ENCODE peak calls at places on chromosomes 2 and 18, in nine cellular contexts. One of them, this sample, is unnamed.

GRCh38 chr2:206176886-206177285 is 17.2 kb downstream of the EEF1B2 start:
- DNase-seq in stomach: no peak
- DNase-seq in A549: no peak
- DNase-seq in tibial nerve: no peak
- DNase-seq in H1: no peak
- DNase-seq in SK-N-SH: no peak
- DNase-seq in HepG2: no peak
- DNase-seq in sigmoid colon: no peak
- DNase-seq in transverse colon: no peak
- DNase-seq in this sample: no peak

GRCh38 chr2:156319811-156320490 is 12.6 kb downstream of the NR4A2 start:
- DNase-seq in stomach: peak
- DNase-seq in A549: no peak
- DNase-seq in tibial nerve: peak
- DNase-seq in H1: peak
- DNase-seq in SK-N-SH: peak
- DNase-seq in HepG2: no peak
- DNase-seq in sigmoid colon: peak
- DNase-seq in transverse colon: peak
- DNase-seq in this sample: no peak

GRCh38 chr18:66317243-66318090 is 286.4 kb downstream of the CDH19 start:
- DNase-seq in stomach: no peak
- DNase-seq in A549: no peak
- DNase-seq in tibial nerve: no peak
- DNase-seq in H1: no peak
- DNase-seq in SK-N-SH: no peak
- DNase-seq in HepG2: no peak
- DNase-seq in sigmoid colon: no peak
- DNase-seq in transverse colon: no peak
- DNase-seq in this sample: no peak

GRCh38 chr2:146807568-146808168 is 1037.2 kb upstream of the ACVR2A start:
- DNase-seq in stomach: no peak
- DNase-seq in A549: no peak
- DNase-seq in tibial nerve: no peak
- DNase-seq in H1: no peak
- DNase-seq in SK-N-SH: no peak
- DNase-seq in HepG2: no peak
- DNase-seq in sigmoid colon: peak
- DNase-seq in transverse colon: no peak
- DNase-seq in this sample: no peak

GRCh38 chr2:4884117-4884571 is 808.0 kb upstream of the SOX11 start:
- DNase-seq in stomach: no peak
- DNase-seq in A549: no peak
- DNase-seq in tibial nerve: no peak
- DNase-seq in H1: no peak
- DNase-seq in SK-N-SH: no peak
- DNase-seq in HepG2: no peak
- DNase-seq in sigmoid colon: no peak
- DNase-seq in transverse colon: no peak
- DNase-seq in this sample: no peak

GRCh38 chr2:127000937-127001336 is 102.2 kb downstream of the TEX51 start:
- DNase-seq in stomach: no peak
- DNase-seq in A549: no peak
- DNase-seq in tibial nerve: no peak
- DNase-seq in H1: no peak
- DNase-seq in SK-N-SH: no peak
- DNase-seq in HepG2: no peak
- DNase-seq in sigmoid colon: no peak
- DNase-seq in transverse colon: no peak
- DNase-seq in this sample: no peak

GRCh38 chr2:199477277-199477834 is 19.6 kb upstream of the SATB2 start:
- DNase-seq in stomach: no peak
- DNase-seq in A549: no peak
- DNase-seq in tibial nerve: no peak
- DNase-seq in H1: peak
- DNase-seq in SK-N-SH: no peak
- DNase-seq in HepG2: no peak
- DNase-seq in sigmoid colon: no peak
- DNase-seq in transverse colon: peak
- DNase-seq in this sample: no peak

GRCh38 chr2:118371500-118371899 is 283.2 kb downstream of the INSIG2 start:
- DNase-seq in stomach: no peak
- DNase-seq in A549: peak
- DNase-seq in tibial nerve: no peak
- DNase-seq in H1: peak
- DNase-seq in SK-N-SH: peak
- DNase-seq in HepG2: peak
- DNase-seq in sigmoid colon: no peak
- DNase-seq in transverse colon: no peak
- DNase-seq in this sample: no peak

GRCh38 chr2:16128746-16129610 is 188.6 kb downstream of the MYCN start:
- DNase-seq in stomach: no peak
- DNase-seq in A549: no peak
- DNase-seq in tibial nerve: no peak
- DNase-seq in H1: peak
- DNase-seq in SK-N-SH: no peak
- DNase-seq in HepG2: no peak
- DNase-seq in sigmoid colon: no peak
- DNase-seq in transverse colon: no peak
- DNase-seq in this sample: no peak

GRCh38 chr2:6183231-6183630 is 491.0 kb downstream of the SOX11 start:
- DNase-seq in stomach: peak
- DNase-seq in A549: no peak
- DNase-seq in tibial nerve: no peak
- DNase-seq in H1: no peak
- DNase-seq in SK-N-SH: no peak
- DNase-seq in HepG2: no peak
- DNase-seq in sigmoid colon: no peak
- DNase-seq in transverse colon: no peak
- DNase-seq in this sample: no peak

GRCh38 chr2:28327963-28328922 is 64.4 kb upstream of the FOSL2 start:
- DNase-seq in stomach: no peak
- DNase-seq in A549: no peak
- DNase-seq in tibial nerve: no peak
- DNase-seq in H1: no peak
- DNase-seq in SK-N-SH: peak
- DNase-seq in HepG2: no peak
- DNase-seq in sigmoid colon: peak
- DNase-seq in transverse colon: no peak
- DNase-seq in this sample: no peak

GRCh38 chr2:16330571-16331351 is 334.9 kb downstream of the CYRIA start:
- DNase-seq in stomach: no peak
- DNase-seq in A549: no peak
- DNase-seq in tibial nerve: no peak
- DNase-seq in H1: peak
- DNase-seq in SK-N-SH: no peak
- DNase-seq in HepG2: peak
- DNase-seq in sigmoid colon: no peak
- DNase-seq in transverse colon: no peak
- DNase-seq in this sample: no peak

GRCh38 chr2:26727641-26728561 is 35.4 kb downstream of the KCNK3 start:
- DNase-seq in stomach: no peak
- DNase-seq in A549: no peak
- DNase-seq in tibial nerve: no peak
- DNase-seq in H1: no peak
- DNase-seq in SK-N-SH: no peak
- DNase-seq in HepG2: no peak
- DNase-seq in sigmoid colon: no peak
- DNase-seq in transverse colon: no peak
- DNase-seq in this sample: no peak

GRCh38 chr2:200862532-200863000 is 1.9 kb downstream of the CLK1 start:
- DNase-seq in stomach: no peak
- DNase-seq in A549: no peak
- DNase-seq in tibial nerve: no peak
- DNase-seq in H1: no peak
- DNase-seq in SK-N-SH: peak
- DNase-seq in HepG2: peak
- DNase-seq in sigmoid colon: no peak
- DNase-seq in transverse colon: peak
- DNase-seq in this sample: no peak

DNA sequence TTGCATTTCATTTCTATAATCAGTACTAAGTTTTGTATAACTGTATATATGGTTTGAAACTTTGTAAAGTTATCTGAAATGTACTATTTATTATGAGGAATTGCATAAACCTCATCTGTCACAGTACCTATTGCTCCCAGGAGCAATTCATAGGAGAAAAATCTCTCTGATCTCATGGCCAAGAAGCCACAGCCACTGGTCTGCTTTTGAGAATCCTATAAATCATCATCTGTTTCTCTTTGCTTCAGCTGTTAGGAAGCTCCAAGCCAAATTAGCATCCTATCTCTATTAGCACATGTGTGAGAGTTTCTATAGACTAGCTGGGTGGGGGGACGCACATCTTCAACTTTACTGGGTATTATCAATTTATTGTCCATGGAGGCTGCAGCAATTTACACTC is 210.3 kb downstream of the CYP26B1 start:
- DNase-seq in stomach: no peak
- DNase-seq in A549: no peak
- DNase-seq in tibial nerve: no peak
- DNase-seq in H1: no peak
- DNase-seq in SK-N-SH: peak
- DNase-seq in HepG2: no peak
- DNase-seq in sigmoid colon: no peak
- DNase-seq in transverse colon: no peak
- DNase-seq in this sample: no peak
- TF ChIP-seq CTCF in stomach: no peak
- TF ChIP-seq CTCF in A549: no peak
- TF ChIP-seq CTCF in tibial nerve: no peak
- TF ChIP-seq CTCF in H1: no peak
- TF ChIP-seq CTCF in SK-N-SH: no peak
- TF ChIP-seq CTCF in HepG2: no peak
- TF ChIP-seq CTCF in sigmoid colon: no peak
- TF ChIP-seq CTCF in transverse colon: no peak
- TF ChIP-seq CTCF in this sample: no peak

DNA sequence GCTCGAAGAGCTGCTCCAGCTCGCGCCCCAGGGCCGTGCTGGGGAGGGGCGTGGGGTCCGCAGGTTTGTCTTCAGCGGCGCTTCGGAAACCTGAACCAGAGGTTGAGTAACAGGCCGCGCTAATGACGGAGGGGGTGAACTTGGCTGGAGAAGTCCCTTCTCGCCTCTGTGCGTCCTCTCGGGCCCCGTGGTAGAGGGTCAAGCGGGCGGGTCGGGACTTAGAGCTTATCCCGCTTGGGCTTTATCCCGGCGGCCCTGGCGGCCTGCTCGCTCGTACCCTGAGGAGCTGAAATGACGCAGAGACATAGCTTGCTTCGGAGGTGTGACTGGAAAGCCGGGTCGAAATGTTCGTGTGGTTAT is 479 bp downstream of the RNMT start:
- DNase-seq in stomach: peak
- DNase-seq in A549: peak
- DNase-seq in tibial nerve: no peak
- DNase-seq in H1: peak
- DNase-seq in SK-N-SH: no peak
- DNase-seq in HepG2: peak
- DNase-seq in sigmoid colon: peak
- DNase-seq in transverse colon: peak
- DNase-seq in this sample: peak
- TF ChIP-seq EP300 in stomach: no peak
- TF ChIP-seq EP300 in A549: no peak
- TF ChIP-seq EP300 in tibial nerve: no peak
- TF ChIP-seq EP300 in H1: no peak
- TF ChIP-seq EP300 in SK-N-SH: no peak
- TF ChIP-seq EP300 in HepG2: no peak
- TF ChIP-seq EP300 in sigmoid colon: no peak
- TF ChIP-seq EP300 in transverse colon: no peak
- TF ChIP-seq EP300 in this sample: no peak

DNA sequence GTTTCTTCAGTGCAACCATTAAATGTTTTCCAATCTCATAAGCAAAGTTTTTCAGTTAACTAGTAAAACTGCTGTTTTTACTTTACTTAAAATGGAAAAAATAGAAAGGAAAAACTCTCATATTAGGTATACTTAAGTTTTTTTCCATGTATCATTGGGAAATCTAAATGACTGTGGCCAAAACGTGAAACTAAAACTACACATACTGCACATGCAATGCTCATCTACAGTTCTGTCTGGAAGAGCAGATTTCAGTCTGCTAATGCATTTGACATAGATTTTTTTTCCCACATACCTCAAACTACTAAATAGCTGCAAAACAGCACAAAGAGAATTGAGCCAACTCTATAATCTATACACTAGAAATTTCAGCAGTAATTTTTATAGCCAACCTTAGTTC is 62.6 kb downstream of the COL5A2 start:
- DNase-seq in stomach: no peak
- DNase-seq in A549: no peak
- DNase-seq in tibial nerve: no peak
- DNase-seq in H1: no peak
- DNase-seq in SK-N-SH: no peak
- DNase-seq in HepG2: no peak
- DNase-seq in sigmoid colon: no peak
- DNase-seq in transverse colon: no peak
- DNase-seq in this sample: no peak
- TF ChIP-seq CTCF in stomach: no peak
- TF ChIP-seq CTCF in A549: no peak
- TF ChIP-seq CTCF in tibial nerve: no peak
- TF ChIP-seq CTCF in H1: no peak
- TF ChIP-seq CTCF in SK-N-SH: no peak
- TF ChIP-seq CTCF in HepG2: no peak
- TF ChIP-seq CTCF in sigmoid colon: no peak
- TF ChIP-seq CTCF in transverse colon: no peak
- TF ChIP-seq CTCF in this sample: no peak

GRCh38 chr2:219615036-219615435 is 12.4 kb upstream of the SLC4A3 start:
- DNase-seq in stomach: no peak
- DNase-seq in A549: no peak
- DNase-seq in tibial nerve: no peak
- DNase-seq in H1: no peak
- DNase-seq in SK-N-SH: no peak
- DNase-seq in HepG2: no peak
- DNase-seq in sigmoid colon: no peak
- DNase-seq in transverse colon: no peak
- DNase-seq in this sample: no peak
- TF ChIP-seq EP300 in stomach: no peak
- TF ChIP-seq EP300 in A549: no peak
- TF ChIP-seq EP300 in tibial nerve: no peak
- TF ChIP-seq EP300 in H1: no peak
- TF ChIP-seq EP300 in SK-N-SH: no peak
- TF ChIP-seq EP300 in HepG2: no peak
- TF ChIP-seq EP300 in sigmoid colon: no peak
- TF ChIP-seq EP300 in transverse colon: no peak
- TF ChIP-seq EP300 in this sample: no peak

This sample was measured in suprapubic skin.